ENCODE peak calls at places on chromosomes 7 and 10, in five cellular contexts. T is stomach, I is HepG2, Q is sigmoid colon, O is SK-N-SH. M is an unnamed sample.

GRCh38 chr7:110386914-110387313 is 704.0 kb upstream of the LRRN3 start:
- DNase-seq in I (peak; percentile 57), Q (no peak), O (no peak), T (no peak), M (no peak)

GRCh38 chr10:124025152-124025551 is 68.2 kb downstream of the CHST15 start:
- DNase-seq in Q (no peak), O (no peak), I (no peak), T (no peak), M (no peak)

GRCh38 chr10:17872191-17873091 is 63.3 kb downstream of the MRC1 start:
- DNase-seq in T (no peak), Q (no peak), O (no peak), I (peak; percentile 1), M (peak; percentile 16)

GRCh38 chr10:43140414-43140813 is 2.2 kb downstream of the CSGALNACT2 start:
- DNase-seq in O (no peak), I (peak; percentile 79), T (no peak), Q (no peak), M (no peak)

GRCh38 chr10:34658934-34659333 is 156.2 kb downstream of the PARD3 start:
- DNase-seq in I (no peak), O (no peak), T (no peak), Q (no peak), M (peak; percentile 34)

GRCh38 chr10:24680647-24681475 is 42.8 kb downstream of the ARHGAP21 start:
- DNase-seq in I (peak; percentile 88), T (no peak), Q (no peak), O (no peak), M (no peak)

GRCh38 chr10:60446855-60447254 is 57.2 kb upstream of the ANK3 start:
- DNase-seq in T (no peak), I (no peak), O (no peak), Q (no peak), M (no peak)

GRCh38 chr7:9709211-9709610 is 1264.5 kb upstream of the PHF14 start:
- DNase-seq in Q (no peak), I (no peak), T (no peak), O (no peak), M (no peak)

GRCh38 chr10:107474650-107475049 is 310.1 kb upstream of the SORCS1 start:
- DNase-seq in I (no peak), O (no peak), Q (no peak), T (no peak), M (no peak)

GRCh38 chr10:22356324-22356873 is 11.1 kb downstream of the SPAG6 start:
- DNase-seq in Q (no peak), O (no peak), T (no peak), I (no peak), M (no peak)

GRCh38 chr7:112089551-112089950 is 116.6 kb downstream of the DOCK4 start:
- DNase-seq in I (no peak), Q (no peak), T (no peak), O (no peak), M (no peak)

GRCh38 chr7:134473861-134474291 is 15.0 kb upstream of the AKR1B1 start:
- DNase-seq in Q (no peak), I (no peak), O (no peak), T (no peak), M (no peak)

GRCh38 chr7:127708788-127709187 is 56.8 kb downstream of the SND1 start:
- DNase-seq in O (peak; percentile 61), Q (peak; percentile 89), I (peak; percentile 57), T (peak; percentile 79), M (peak; percentile 75)

GRCh38 chr7:11228515-11228914 is 254.8 kb downstream of the PHF14 start:
- DNase-seq in Q (peak; percentile 85), T (peak; percentile 79), O (no peak), I (no peak), M (peak; percentile 67)

GRCh38 chr10:62037166-62037831 is 135.8 kb downstream of the ARID5B start:
- DNase-seq in Q (no peak), T (no peak), O (no peak), I (peak; percentile 79), M (no peak)

GRCh38 chr7:31323101-31323500 is 17.4 kb downstream of the NEUROD6 start:
- DNase-seq in I (no peak), T (no peak), O (no peak), Q (no peak), M (no peak)

GRCh38 chr10:11407939-11408338 is 203.5 kb downstream of the USP6NL start:
- DNase-seq in I (no peak), T (no peak), Q (no peak), O (no peak), M (no peak)

GRCh38 chr7:150356265-150356897 is 12.2 kb upstream of the REPIN1 start:
- DNase-seq in T (no peak), Q (peak; percentile 46), I (peak; percentile 49), O (peak; percentile 77), M (no peak)

GRCh38 chr7:115009139-115009538 is 87.2 kb downstream of the MDFIC start:
- DNase-seq in T (no peak), I (no peak), O (no peak), Q (no peak), M (no peak)

GRCh38 chr7:11505471-11505870 is 326.5 kb downstream of the THSD7A start:
- DNase-seq in I (no peak), Q (no peak), T (no peak), O (no peak), M (no peak)

GRCh38 chr10:66629976-66630375 is 295.9 kb upstream of the LRRTM3 start:
- DNase-seq in O (no peak), I (no peak), T (no peak), Q (no peak), M (no peak)

GRCh38 chr7:40903872-40904271 is 769.1 kb downstream of the SUGCT start:
- DNase-seq in O (no peak), I (no peak), T (no peak), Q (peak; percentile 91), M (no peak)

GRCh38 chr7:156474241-156474743 is 166.3 kb upstream of the RNF32 start:
- DNase-seq in Q (no peak), T (no peak), O (no peak), I (peak; percentile 91), M (no peak)

GRCh38 chr7:152076324-152076821 is 50.9 kb downstream of the GALNT11 start:
- DNase-seq in O (peak; percentile 39), I (peak; percentile 18), Q (no peak), T (peak; percentile 42), M (peak; percentile 47)

GRCh38 chr7:129188372-129188891 is at the start of gene SMO:
- DNase-seq in I (peak; percentile 55), T (peak; percentile 37), O (peak; percentile 96), Q (peak; percentile 81), M (peak; percentile 45)

GRCh38 chr10:101331960-101332359 is 22.0 kb upstream of the BTRC start:
- DNase-seq in Q (no peak), I (no peak), T (no peak), O (no peak), M (no peak)

GRCh38 chr7:27173412-27174076 is 576 bp downstream of the HOXA10 start:
- DNase-seq in I (no peak), Q (peak; percentile 74), T (peak; percentile 28), O (peak; percentile 54), M (peak; percentile 34)

GRCh38 chr7:92766461-92767003 is 69.8 kb downstream of the CDK6 start:
- DNase-seq in I (peak; percentile 53), Q (no peak), O (no peak), T (no peak), M (no peak)

GRCh38 chr10:15439381-15439837 is 68.3 kb upstream of the FAM171A1 start:
- DNase-seq in T (no peak), I (peak; percentile 14), O (peak; percentile 51), Q (peak; percentile 70), M (peak; percentile 19)

GRCh38 chr7:105738133-105738532 is 138.3 kb downstream of the ATXN7L1 start:
- DNase-seq in O (no peak), I (no peak), T (no peak), Q (no peak), M (no peak)

GRCh38 chr7:105734233-105734632 is 142.2 kb downstream of the ATXN7L1 start:
- DNase-seq in O (no peak), Q (no peak), I (peak; percentile 9), T (no peak), M (no peak)
- TF ChIP-seq EP300 in O (no peak), Q (no peak), I (no peak), T (no peak), M (no peak)

DNA sequence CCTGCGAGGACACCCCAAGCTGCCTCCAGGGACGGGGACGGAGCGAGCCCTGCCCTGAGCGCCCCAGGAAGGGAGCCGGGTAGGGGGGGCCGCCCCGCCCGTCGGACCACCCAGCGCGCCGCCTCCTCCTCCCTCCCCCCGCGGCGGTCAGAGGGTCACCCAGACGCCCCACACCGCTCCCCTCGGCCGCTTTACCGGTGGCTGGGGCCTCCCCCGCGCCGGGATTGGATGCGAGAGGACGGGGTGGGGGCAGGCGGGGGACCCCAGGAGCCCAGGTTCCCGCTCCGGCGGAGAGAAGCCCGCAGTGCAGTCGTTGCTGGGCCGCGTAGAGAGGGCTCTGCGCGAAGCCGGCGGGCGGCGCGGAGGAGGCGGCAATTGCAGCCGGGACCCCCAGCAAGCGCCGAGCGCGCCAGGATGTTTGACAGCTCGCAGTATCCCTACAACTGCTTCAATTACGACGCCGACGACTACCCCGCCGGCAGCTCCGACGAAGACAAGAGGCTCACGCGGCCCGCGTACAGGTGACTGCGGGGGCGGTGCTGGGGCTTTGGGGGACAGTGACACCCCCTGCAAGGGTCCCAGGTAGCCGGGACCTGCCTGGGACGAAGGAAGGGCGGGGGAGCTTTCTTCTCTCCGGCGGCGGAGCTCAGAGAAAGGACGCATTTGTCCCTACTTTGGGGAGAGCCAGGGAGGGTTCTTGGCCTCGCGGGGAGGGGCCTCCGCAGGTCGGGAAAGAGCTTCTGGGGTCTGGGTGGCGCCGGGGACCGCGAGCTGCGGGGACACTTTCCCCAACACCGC is at the start of gene FOXL3:
- DNase-seq in O (peak; percentile 52), T (no peak), Q (peak; percentile 40), I (no peak), M (no peak)
- TF ChIP-seq POLR2AphosphoS5 in O (no peak), T (no peak), Q (no peak), I (no peak), M (no peak)

DNA sequence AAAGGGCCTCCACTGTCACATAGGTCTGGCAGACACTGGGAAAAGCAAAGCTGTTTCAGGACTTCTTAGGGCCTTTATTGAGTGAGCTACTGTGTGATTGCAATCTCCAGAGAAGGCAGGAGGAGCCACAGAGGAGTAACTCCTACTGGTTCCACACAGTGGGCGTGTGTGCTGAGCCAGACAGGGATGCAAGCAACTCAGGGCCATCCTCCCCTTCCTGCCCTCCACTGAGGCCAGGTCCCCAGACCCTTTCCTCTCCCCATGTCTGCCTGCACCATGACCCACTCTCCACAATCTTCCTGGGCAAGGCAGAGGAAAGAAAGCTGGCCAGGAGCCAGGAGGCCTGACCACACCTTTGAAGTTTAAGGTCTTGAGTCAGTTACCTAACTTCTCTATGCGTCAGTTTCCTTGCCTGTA is 262.0 kb upstream of the ZMIZ1 start:
- DNase-seq in O (no peak), T (no peak), I (no peak), Q (no peak), M (no peak)
- H3K4me1 ChIP-seq in O (peaks cover 22% of the 10 kb centered on the region), T (peaks cover 54% of the 10 kb centered on the region), I (no peaks in the 10 kb centered on the region), Q (peaks cover 67% of the 10 kb centered on the region), M (peaks cover 17% of the 10 kb centered on the region)

GRCh38 chr10:97319671-97320479 is 804 bp downstream of the FRAT1 start:
- DNase-seq in O (peak; percentile 84), Q (peak; percentile 72), T (peak; percentile 70), I (peak; percentile 54), M (peak; percentile 74)

GRCh38 chr10:97320480-97321031 is 1.5 kb downstream of the FRAT1 start:
- DNase-seq in T (peak; percentile 29), O (peak; percentile 27), Q (no peak), I (no peak), M (peak; percentile 32)

GRCh38 chr10:97321032-97321806 is 2.1 kb downstream of the FRAT1 start:
- DNase-seq in Q (peak; percentile 73), T (no peak), O (no peak), I (no peak), M (peak; percentile 49)

GRCh38 chr10:97321807-97322195 is 2.7 kb downstream of the FRAT1 start:
- DNase-seq in Q (no peak), T (no peak), I (no peak), O (no peak), M (no peak)

GRCh38 chr10:97318772-97319651 is at the start of gene FRAT1:
- DNase-seq in I (peak; percentile 74), Q (peak; percentile 94), O (peak; percentile 89), T (peak; percentile 94), M (peak; percentile 93)
- TF ChIP-seq EP300 in I (no peak), Q (no peak), O (no peak), T (no peak), M (no peak)

M was measured in transverse colon.